ENCODE peak calls at places on chromosomes 7 and 10, in six cellular contexts. Q is HTR-8/SVneo; F is substantia nigra; B is activated naive CD8-positive, alpha-beta T cell treated with anti-CD3 and anti-CD28 coated beads, Interleukin-2, amount 10 ng/mL, durations not matched to agents 7 days and 5 days; K is HS-27A; D is activated naive CD4-positive, alpha-beta T cell treated with anti-CD3 and anti-CD28 coated beads for 36 hours. G is an unnamed sample.

GRCh38 chr7:101816499-101817030 is 861 bp upstream of the CUX1 start:
- DNase-seq in Q (no peak), F (peak; percentile 40), B (peak; percentile 55), K (no peak), D (peak; percentile 37), G (peak; percentile 7)

GRCh38 chr7:4683043-4683883 is 1.2 kb downstream of the FOXK1 start:
- DNase-seq in Q (no peak), F (no peak), B (peak; percentile 55), K (no peak), D (peak; percentile 18), G (no peak)

GRCh38 chr7:47988496-47989386 is 9.3 kb upstream of the HUS1 start:
- DNase-seq in Q (no peak), F (no peak), B (no peak), K (no peak), D (no peak), G (no peak)

GRCh38 chr7:69967152-69967591 is 368.9 kb downstream of the AUTS2 start:
- DNase-seq in Q (no peak), F (peak; percentile 0), B (no peak), K (no peak), D (no peak), G (peak; percentile 26)

GRCh38 chr10:72263613-72264241 is 10.0 kb upstream of the DDIT4 start:
- DNase-seq in Q (no peak), F (no peak), B (no peak), K (no peak), D (peak; percentile 72), G (no peak)

GRCh38 chr10:5543628-5544027 is 18.9 kb downstream of the CALML3 start:
- DNase-seq in Q (no peak), F (no peak), B (no peak), K (no peak), D (no peak), G (no peak)

GRCh38 chr10:28530751-28531150 is 2.2 kb upstream of the WAC start:
- DNase-seq in Q (no peak), F (no peak), B (no peak), K (no peak), D (no peak), G (no peak)

GRCh38 chr10:33664070-33664469 is 329.6 kb upstream of the NRP1 start:
- DNase-seq in Q (no peak), F (no peak), B (no peak), K (no peak), D (no peak), G (no peak)

GRCh38 chr7:131648491-131648890 is 92.1 kb upstream of the PODXL start:
- DNase-seq in Q (no peak), F (no peak), B (no peak), K (no peak), D (no peak), G (no peak)

GRCh38 chr10:122515588-122516231 is 44.8 kb upstream of the DMBT1 start:
- DNase-seq in Q (no peak), F (no peak), B (peak; percentile 76), K (no peak), D (peak; percentile 49), G (no peak)

GRCh38 chr7:36272211-36272566 is 117.5 kb upstream of the ANLN start:
- DNase-seq in Q (no peak), F (no peak), B (no peak), K (no peak), D (no peak), G (no peak)

GRCh38 chr7:157722137-157723060 is 385.6 kb downstream of the DNAJB6 start:
- DNase-seq in Q (no peak), F (no peak), B (no peak), K (no peak), D (no peak), G (no peak)

GRCh38 chr7:35255909-35256876 is 2.3 kb upstream of the TBX20 start:
- DNase-seq in Q (no peak), F (no peak), B (no peak), K (no peak), D (no peak), G (no peak)

GRCh38 chr10:44958196-44958896 is 1.3 kb upstream of the RASSF4 start:
- DNase-seq in Q (no peak), F (no peak), B (no peak), K (no peak), D (no peak), G (no peak)

GRCh38 chr7:46512901-46513431 is 591.9 kb upstream of the IGFBP3 start:
- DNase-seq in Q (no peak), F (no peak), B (no peak), K (no peak), D (no peak), G (no peak)

GRCh38 chr7:151550601-151551286 is 31.0 kb upstream of the RHEB start:
- DNase-seq in Q (peak; percentile 34), F (no peak), B (no peak), K (no peak), D (no peak), G (no peak)

GRCh38 chr10:3166496-3167290 is 5.9 kb downstream of the PITRM1 start:
- DNase-seq in Q (no peak), F (no peak), B (no peak), K (no peak), D (no peak), G (no peak)

GRCh38 chr10:124697837-124698559 is 46.2 kb downstream of the FAM53B start:
- DNase-seq in Q (no peak), F (peak; percentile 40), B (no peak), K (no peak), D (peak; percentile 73), G (no peak)

GRCh38 chr10:6794441-6794840 is 214.4 kb upstream of the PRKCQ start:
- DNase-seq in Q (no peak), F (no peak), B (no peak), K (no peak), D (no peak), G (no peak)

GRCh38 chr7:107622429-107622828 is 38.2 kb upstream of the SLC26A4 start:
- DNase-seq in Q (no peak), F (no peak), B (no peak), K (no peak), D (no peak), G (no peak)

GRCh38 chr7:34155225-34155908 is 250.0 kb downstream of the BMPER start:
- DNase-seq in Q (no peak), F (no peak), B (no peak), K (no peak), D (no peak), G (no peak)

GRCh38 chr10:102629661-102630614 is 14.3 kb upstream of the TRIM8 start:
- DNase-seq in Q (peak; percentile 83), F (no peak), B (no peak), K (no peak), D (no peak), G (no peak)

GRCh38 chr7:129825005-129825553 is 127.7 kb downstream of the UBE2H start:
- DNase-seq in Q (peak; percentile 72), F (peak; percentile 34), B (no peak), K (no peak), D (peak; percentile 55), G (peak; percentile 73)

GRCh38 chr10:129385600-129385999 is 81.4 kb upstream of the MGMT start:
- DNase-seq in Q (no peak), F (no peak), B (no peak), K (no peak), D (no peak), G (no peak)

GRCh38 chr10:61606971-61607907 is 55.5 kb upstream of the CABCOCO1 start:
- DNase-seq in Q (peak; percentile 7), F (no peak), B (no peak), K (no peak), D (no peak), G (no peak)

GRCh38 chr7:46527360-46527759 is 606.3 kb upstream of the IGFBP3 start:
- DNase-seq in Q (no peak), F (no peak), B (no peak), K (no peak), D (no peak), G (no peak)

GRCh38 chr10:970311-971149 is 17.7 kb upstream of the GTPBP4 start:
- DNase-seq in Q (no peak), F (no peak), B (no peak), K (no peak), D (no peak), G (no peak)

GRCh38 chr10:108249940-108250339 is 1085.4 kb upstream of the SORCS1 start:
- DNase-seq in Q (no peak), F (no peak), B (no peak), K (no peak), D (no peak), G (no peak)

GRCh38 chr7:16657656-16658279 is 11.8 kb downstream of the BZW2 start:
- DNase-seq in Q (peak; percentile 72), F (no peak), B (no peak), K (no peak), D (no peak), G (no peak)

GRCh38 chr10:84588426-84588825 is 260.0 kb downstream of the CCSER2 start:
- DNase-seq in Q (no peak), F (no peak), B (no peak), K (no peak), D (no peak), G (no peak)

GRCh38 chr7:16066805-16067459 is 354.4 kb downstream of the CRPPA start:
- DNase-seq in Q (no peak), F (no peak), B (no peak), K (no peak), D (no peak), G (no peak)